ENCODE peak calls at places on chromosomes 2 and 18, in ten cellular contexts. One of them, this sample, is unnamed. For H3K27me3 and H3K4me1, the result is how much of the 10 kb centered on the place peaks cover.

GRCh38 chr2:148552675-148553331 is 91.7 kb upstream of the EPC2 start:
- DNase-seq in IMR-90: peak
- DNase-seq in right cardiac atrium: no peak
- DNase-seq in hepatocyte: no peak
- DNase-seq in GM23248: no peak
- DNase-seq in suprapubic skin: no peak
- DNase-seq in Karpas-422: peak
- DNase-seq in Peyer's patch: no peak
- DNase-seq in aorta: no peak
- DNase-seq in colonic mucosa: no peak
- DNase-seq in this sample: no peak

GRCh38 chr2:218399391-218400166 is at the start of gene CTDSP1:
- DNase-seq in IMR-90: peak
- DNase-seq in right cardiac atrium: peak
- DNase-seq in hepatocyte: peak
- DNase-seq in GM23248: peak
- DNase-seq in suprapubic skin: peak
- DNase-seq in Karpas-422: peak
- DNase-seq in Peyer's patch: peak
- DNase-seq in aorta: peak
- DNase-seq in colonic mucosa: peak
- DNase-seq in this sample: peak

GRCh38 chr2:42663106-42663755 is 94.8 kb downstream of the MTA3 start:
- DNase-seq in IMR-90: peak
- DNase-seq in right cardiac atrium: peak
- DNase-seq in hepatocyte: peak
- DNase-seq in GM23248: peak
- DNase-seq in suprapubic skin: peak
- DNase-seq in Karpas-422: peak
- DNase-seq in Peyer's patch: peak
- DNase-seq in aorta: peak
- DNase-seq in colonic mucosa: peak
- DNase-seq in this sample: peak

GRCh38 chr18:23226930-23227728 is 91.8 kb downstream of the CABLES1 start:
- DNase-seq in IMR-90: peak
- DNase-seq in right cardiac atrium: peak
- DNase-seq in hepatocyte: peak
- DNase-seq in GM23248: peak
- DNase-seq in suprapubic skin: no peak
- DNase-seq in Karpas-422: no peak
- DNase-seq in Peyer's patch: no peak
- DNase-seq in aorta: peak
- DNase-seq in colonic mucosa: no peak
- DNase-seq in this sample: peak

GRCh38 chr2:178008636-178009289 is 63.8 kb downstream of the PDE11A start:
- DNase-seq in IMR-90: peak
- DNase-seq in right cardiac atrium: peak
- DNase-seq in hepatocyte: peak
- DNase-seq in GM23248: peak
- DNase-seq in suprapubic skin: no peak
- DNase-seq in Karpas-422: no peak
- DNase-seq in Peyer's patch: peak
- DNase-seq in aorta: no peak
- DNase-seq in colonic mucosa: peak
- DNase-seq in this sample: no peak

GRCh38 chr2:140580799-140581198 is 1550.0 kb downstream of the LRP1B start:
- DNase-seq in IMR-90: no peak
- DNase-seq in right cardiac atrium: no peak
- DNase-seq in hepatocyte: peak
- DNase-seq in GM23248: no peak
- DNase-seq in suprapubic skin: no peak
- DNase-seq in Karpas-422: no peak
- DNase-seq in Peyer's patch: no peak
- DNase-seq in aorta: no peak
- DNase-seq in colonic mucosa: no peak
- DNase-seq in this sample: no peak

GRCh38 chr2:8403871-8404270 is 278.0 kb upstream of the ID2 start:
- DNase-seq in IMR-90: no peak
- DNase-seq in right cardiac atrium: no peak
- DNase-seq in hepatocyte: peak
- DNase-seq in GM23248: no peak
- DNase-seq in suprapubic skin: no peak
- DNase-seq in Karpas-422: no peak
- DNase-seq in Peyer's patch: peak
- DNase-seq in aorta: no peak
- DNase-seq in colonic mucosa: peak
- DNase-seq in this sample: no peak

GRCh38 chr2:67871696-67872320 is 191.0 kb downstream of the C1D start:
- DNase-seq in IMR-90: peak
- DNase-seq in right cardiac atrium: no peak
- DNase-seq in hepatocyte: peak
- DNase-seq in GM23248: peak
- DNase-seq in suprapubic skin: no peak
- DNase-seq in Karpas-422: no peak
- DNase-seq in Peyer's patch: no peak
- DNase-seq in aorta: peak
- DNase-seq in colonic mucosa: no peak
- DNase-seq in this sample: no peak

GRCh38 chr2:226540204-226540994 is 259.2 kb downstream of the IRS1 start:
- DNase-seq in IMR-90: no peak
- DNase-seq in right cardiac atrium: no peak
- DNase-seq in hepatocyte: no peak
- DNase-seq in GM23248: no peak
- DNase-seq in suprapubic skin: no peak
- DNase-seq in Karpas-422: no peak
- DNase-seq in Peyer's patch: no peak
- DNase-seq in aorta: no peak
- DNase-seq in colonic mucosa: no peak
- DNase-seq in this sample: no peak
- H3K27me3 ChIP-seq in IMR-90: under half
- H3K27me3 ChIP-seq in right cardiac atrium: under half
- H3K27me3 ChIP-seq in hepatocyte: under half
- H3K27me3 ChIP-seq in GM23248: under half
- H3K27me3 ChIP-seq in suprapubic skin: under half
- H3K27me3 ChIP-seq in Karpas-422: under half
- H3K27me3 ChIP-seq in Peyer's patch: under half
- H3K27me3 ChIP-seq in aorta: under half
- H3K27me3 ChIP-seq in colonic mucosa: under half
- H3K27me3 ChIP-seq in this sample: under half

GRCh38 chr2:224938670-224939309 is 103.5 kb downstream of the DOCK10 start:
- DNase-seq in IMR-90: peak
- DNase-seq in right cardiac atrium: no peak
- DNase-seq in hepatocyte: no peak
- DNase-seq in GM23248: peak
- DNase-seq in suprapubic skin: no peak
- DNase-seq in Karpas-422: no peak
- DNase-seq in Peyer's patch: no peak
- DNase-seq in aorta: no peak
- DNase-seq in colonic mucosa: no peak
- DNase-seq in this sample: no peak

GRCh38 chr2:224945134-224945533 is 97.1 kb downstream of the DOCK10 start:
- DNase-seq in IMR-90: no peak
- DNase-seq in right cardiac atrium: no peak
- DNase-seq in hepatocyte: no peak
- DNase-seq in GM23248: no peak
- DNase-seq in suprapubic skin: no peak
- DNase-seq in Karpas-422: no peak
- DNase-seq in Peyer's patch: no peak
- DNase-seq in aorta: no peak
- DNase-seq in colonic mucosa: no peak
- DNase-seq in this sample: no peak

GRCh38 chr2:224940618-224941017 is 101.7 kb downstream of the DOCK10 start:
- DNase-seq in IMR-90: no peak
- DNase-seq in right cardiac atrium: no peak
- DNase-seq in hepatocyte: no peak
- DNase-seq in GM23248: no peak
- DNase-seq in suprapubic skin: no peak
- DNase-seq in Karpas-422: no peak
- DNase-seq in Peyer's patch: no peak
- DNase-seq in aorta: no peak
- DNase-seq in colonic mucosa: no peak
- DNase-seq in this sample: no peak

GRCh38 chr2:224944707-224945106 is 97.6 kb downstream of the DOCK10 start:
- DNase-seq in IMR-90: no peak
- DNase-seq in right cardiac atrium: no peak
- DNase-seq in hepatocyte: no peak
- DNase-seq in GM23248: no peak
- DNase-seq in suprapubic skin: no peak
- DNase-seq in Karpas-422: no peak
- DNase-seq in Peyer's patch: no peak
- DNase-seq in aorta: no peak
- DNase-seq in colonic mucosa: no peak
- DNase-seq in this sample: no peak

GRCh38 chr2:224941958-224942357 is 100.3 kb downstream of the DOCK10 start:
- DNase-seq in IMR-90: no peak
- DNase-seq in right cardiac atrium: no peak
- DNase-seq in hepatocyte: no peak
- DNase-seq in GM23248: no peak
- DNase-seq in suprapubic skin: no peak
- DNase-seq in Karpas-422: no peak
- DNase-seq in Peyer's patch: no peak
- DNase-seq in aorta: no peak
- DNase-seq in colonic mucosa: no peak
- DNase-seq in this sample: no peak
- H3K4me1 ChIP-seq in IMR-90: under half
- H3K4me1 ChIP-seq in right cardiac atrium: under half
- H3K4me1 ChIP-seq in hepatocyte: under half
- H3K4me1 ChIP-seq in GM23248: under half
- H3K4me1 ChIP-seq in suprapubic skin: under half
- H3K4me1 ChIP-seq in Karpas-422: under half
- H3K4me1 ChIP-seq in Peyer's patch: under half
- H3K4me1 ChIP-seq in aorta: under half
- H3K4me1 ChIP-seq in colonic mucosa: under half
- H3K4me1 ChIP-seq in this sample: under half

GRCh38 chr2:146241023-146241422 is 1603.8 kb upstream of the ACVR2A start:
- DNase-seq in IMR-90: no peak
- DNase-seq in right cardiac atrium: no peak
- DNase-seq in hepatocyte: no peak
- DNase-seq in GM23248: no peak
- DNase-seq in suprapubic skin: no peak
- DNase-seq in Karpas-422: no peak
- DNase-seq in Peyer's patch: no peak
- DNase-seq in aorta: no peak
- DNase-seq in colonic mucosa: no peak
- DNase-seq in this sample: no peak

GRCh38 chr2:146246734-146247523 is 1597.9 kb upstream of the ACVR2A start:
- DNase-seq in IMR-90: peak
- DNase-seq in right cardiac atrium: no peak
- DNase-seq in hepatocyte: no peak
- DNase-seq in GM23248: peak
- DNase-seq in suprapubic skin: no peak
- DNase-seq in Karpas-422: no peak
- DNase-seq in Peyer's patch: no peak
- DNase-seq in aorta: no peak
- DNase-seq in colonic mucosa: no peak
- DNase-seq in this sample: no peak

GRCh38 chr2:146240376-146240775 is 1604.5 kb upstream of the ACVR2A start:
- DNase-seq in IMR-90: no peak
- DNase-seq in right cardiac atrium: no peak
- DNase-seq in hepatocyte: no peak
- DNase-seq in GM23248: peak
- DNase-seq in suprapubic skin: no peak
- DNase-seq in Karpas-422: no peak
- DNase-seq in Peyer's patch: no peak
- DNase-seq in aorta: no peak
- DNase-seq in colonic mucosa: no peak
- DNase-seq in this sample: no peak

GRCh38 chr2:146246017-146246733 is 1598.7 kb upstream of the ACVR2A start:
- DNase-seq in IMR-90: peak
- DNase-seq in right cardiac atrium: no peak
- DNase-seq in hepatocyte: no peak
- DNase-seq in GM23248: peak
- DNase-seq in suprapubic skin: no peak
- DNase-seq in Karpas-422: no peak
- DNase-seq in Peyer's patch: no peak
- DNase-seq in aorta: no peak
- DNase-seq in colonic mucosa: no peak
- DNase-seq in this sample: no peak

DNA sequence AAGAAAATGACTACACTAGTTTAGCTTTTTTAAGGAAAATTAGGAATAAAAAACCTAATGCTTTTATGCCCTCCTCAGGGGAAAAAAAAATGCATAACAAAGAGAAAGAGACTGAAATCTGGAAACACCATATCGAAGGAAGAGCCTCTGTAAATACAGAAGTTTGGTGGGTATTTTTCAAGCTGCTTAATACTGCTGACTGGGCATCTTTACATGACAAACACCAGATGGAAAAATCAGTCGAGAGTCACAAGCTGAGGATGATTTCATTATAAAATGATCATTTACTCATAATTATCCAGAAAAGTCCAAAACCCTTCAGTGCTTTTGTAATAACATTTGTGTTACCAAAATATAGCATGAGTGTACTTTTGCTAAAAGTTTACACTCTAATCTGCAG is 1600.7 kb upstream of the ACVR2A start:
- DNase-seq in IMR-90: no peak
- DNase-seq in right cardiac atrium: no peak
- DNase-seq in hepatocyte: no peak
- DNase-seq in GM23248: no peak
- DNase-seq in suprapubic skin: no peak
- DNase-seq in Karpas-422: no peak
- DNase-seq in Peyer's patch: no peak
- DNase-seq in aorta: no peak
- DNase-seq in colonic mucosa: no peak
- DNase-seq in this sample: no peak
- H3K27me3 ChIP-seq in IMR-90: under half
- H3K27me3 ChIP-seq in right cardiac atrium: under half
- H3K27me3 ChIP-seq in hepatocyte: under half
- H3K27me3 ChIP-seq in GM23248: under half
- H3K27me3 ChIP-seq in suprapubic skin: under half
- H3K27me3 ChIP-seq in Karpas-422: under half
- H3K27me3 ChIP-seq in Peyer's patch: under half
- H3K27me3 ChIP-seq in aorta: under half
- H3K27me3 ChIP-seq in colonic mucosa: under half
- H3K27me3 ChIP-seq in this sample: under half

GRCh38 chr2:100011272-100011711 is 131.1 kb downstream of the AFF3 start:
- DNase-seq in IMR-90: peak
- DNase-seq in right cardiac atrium: no peak
- DNase-seq in hepatocyte: no peak
- DNase-seq in GM23248: peak
- DNase-seq in suprapubic skin: no peak
- DNase-seq in Karpas-422: no peak
- DNase-seq in Peyer's patch: no peak
- DNase-seq in aorta: no peak
- DNase-seq in colonic mucosa: no peak
- DNase-seq in this sample: no peak

GRCh38 chr2:100016756-100017155 is 125.6 kb downstream of the AFF3 start:
- DNase-seq in IMR-90: no peak
- DNase-seq in right cardiac atrium: no peak
- DNase-seq in hepatocyte: no peak
- DNase-seq in GM23248: no peak
- DNase-seq in suprapubic skin: no peak
- DNase-seq in Karpas-422: no peak
- DNase-seq in Peyer's patch: no peak
- DNase-seq in aorta: no peak
- DNase-seq in colonic mucosa: no peak
- DNase-seq in this sample: no peak

GRCh38 chr2:100015849-100016248 is 126.5 kb downstream of the AFF3 start:
- DNase-seq in IMR-90: no peak
- DNase-seq in right cardiac atrium: no peak
- DNase-seq in hepatocyte: no peak
- DNase-seq in GM23248: no peak
- DNase-seq in suprapubic skin: no peak
- DNase-seq in Karpas-422: no peak
- DNase-seq in Peyer's patch: no peak
- DNase-seq in aorta: no peak
- DNase-seq in colonic mucosa: no peak
- DNase-seq in this sample: no peak

GRCh38 chr2:100012575-100012974 is 129.8 kb downstream of the AFF3 start:
- DNase-seq in IMR-90: peak
- DNase-seq in right cardiac atrium: no peak
- DNase-seq in hepatocyte: no peak
- DNase-seq in GM23248: peak
- DNase-seq in suprapubic skin: no peak
- DNase-seq in Karpas-422: no peak
- DNase-seq in Peyer's patch: no peak
- DNase-seq in aorta: no peak
- DNase-seq in colonic mucosa: no peak
- DNase-seq in this sample: no peak

DNA sequence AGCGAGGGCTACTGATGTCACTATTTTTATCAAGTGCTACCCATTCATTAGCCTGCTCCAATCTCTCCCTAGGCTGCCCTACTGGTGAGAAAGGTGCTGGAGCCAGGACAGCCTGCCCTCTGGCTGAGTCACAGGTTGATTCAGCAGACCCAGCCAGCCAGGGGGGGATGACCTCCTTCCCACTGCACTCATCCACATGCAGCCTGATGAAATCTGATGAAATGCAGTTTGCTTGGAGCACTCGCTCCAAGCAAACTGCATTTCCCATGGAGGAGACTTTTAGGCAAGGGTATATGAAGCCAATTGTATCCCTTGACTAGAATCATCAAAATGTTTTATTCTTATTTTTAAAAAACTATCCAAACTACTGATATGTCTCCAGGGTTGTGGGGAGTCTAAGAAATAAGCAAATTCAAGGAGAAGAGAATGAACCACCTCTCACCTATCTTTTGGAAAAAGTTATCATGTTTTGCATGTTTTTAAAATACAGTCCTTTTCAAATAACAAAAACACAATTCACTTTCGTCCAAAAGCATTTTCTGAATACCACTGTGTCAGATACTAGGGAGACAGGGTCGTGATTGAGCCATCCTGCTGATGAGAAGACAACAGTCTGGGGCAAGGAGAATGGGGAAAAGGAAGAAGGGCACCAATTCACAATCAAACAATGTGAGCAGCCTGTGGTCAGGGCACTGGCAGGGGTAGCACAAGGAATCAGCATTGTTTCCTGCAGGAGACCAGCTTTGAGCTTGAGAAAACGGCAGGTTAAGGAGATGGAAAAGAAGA is 128.3 kb downstream of the AFF3 start:
- DNase-seq in IMR-90: peak
- DNase-seq in right cardiac atrium: peak
- DNase-seq in hepatocyte: peak
- DNase-seq in GM23248: peak
- DNase-seq in suprapubic skin: no peak
- DNase-seq in Karpas-422: no peak
- DNase-seq in Peyer's patch: no peak
- DNase-seq in aorta: peak
- DNase-seq in colonic mucosa: no peak
- DNase-seq in this sample: no peak
- H3K4me1 ChIP-seq in IMR-90: under half
- H3K4me1 ChIP-seq in right cardiac atrium: under half
- H3K4me1 ChIP-seq in hepatocyte: under half
- H3K4me1 ChIP-seq in GM23248: half or more
- H3K4me1 ChIP-seq in suprapubic skin: under half
- H3K4me1 ChIP-seq in Karpas-422: under half
- H3K4me1 ChIP-seq in Peyer's patch: under half
- H3K4me1 ChIP-seq in aorta: under half
- H3K4me1 ChIP-seq in colonic mucosa: under half
- H3K4me1 ChIP-seq in this sample: under half

This sample was measured in lung.